ENCODE peak calls at places on chromosomes 3 and 15, in five cellular contexts. A is K562, D is HCT116, B is breast epithelium, W is stomach. I is an unnamed sample.

GRCh38 chr15:95215016-95215415 is 983.7 kb downstream of the MCTP2 start:
- DNase-seq in A (no peak), D (no peak), B (no peak), W (no peak), I (no peak)

GRCh38 chr3:25556504-25556903 is 108.2 kb downstream of the TOP2B start:
- DNase-seq in A (no peak), D (no peak), B (no peak), W (no peak), I (no peak)

GRCh38 chr15:68436680-68437079 is 4.7 kb upstream of the ITGA11 start:
- DNase-seq in A (no peak), D (no peak), B (no peak), W (no peak), I (no peak)

GRCh38 chr15:51738553-51738952 is 1.1 kb upstream of the LYSMD2 start:
- DNase-seq in A (no peak), D (no peak), B (no peak), W (no peak), I (no peak)

GRCh38 chr3:7400360-7400759 is 539.4 kb downstream of the GRM7 start:
- DNase-seq in A (no peak), D (no peak), B (no peak), W (no peak), I (no peak)

GRCh38 chr3:20049275-20049674 is 9.0 kb downstream of the KAT2B start:
- DNase-seq in A (no peak), D (no peak), B (no peak), W (no peak), I (no peak)

GRCh38 chr3:157130881-157131251 is 29.1 kb downstream of the CCNL1 start:
- DNase-seq in A (peak), D (no peak), B (no peak), W (no peak), I (no peak)

GRCh38 chr3:128280466-128281455 is 127.5 kb downstream of the EEFSEC start:
- DNase-seq in A (no peak), D (no peak), B (no peak), W (no peak), I (no peak)

GRCh38 chr3:50297896-50298725 is 1.1 kb downstream of the HYAL3 start:
- DNase-seq in A (peak), D (no peak), B (no peak), W (no peak), I (no peak)

GRCh38 chr3:3798641-3799113 is 554 bp upstream of the LRRN1 start:
- DNase-seq in A (no peak), D (no peak), B (peak), W (peak), I (peak)

GRCh38 chr3:186473166-186473565 is 71.0 kb downstream of the CRYGS start:
- DNase-seq in A (no peak), D (no peak), B (no peak), W (no peak), I (no peak)

GRCh38 chr15:39887832-39888231 is 32.2 kb downstream of the GPR176 start:
- DNase-seq in A (no peak), D (peak), B (no peak), W (peak), I (no peak)

GRCh38 chr3:71551286-71551919 is 32.1 kb downstream of the FOXP1 start:
- DNase-seq in A (no peak), D (no peak), B (no peak), W (no peak), I (no peak)

GRCh38 chr3:62374375-62374876 is 1.1 kb upstream of the FEZF2 start:
- DNase-seq in A (no peak), D (no peak), B (no peak), W (no peak), I (no peak)

GRCh38 chr15:90223441-90224165 is 10.1 kb downstream of the CIB1 start:
- DNase-seq in A (no peak), D (no peak), B (no peak), W (no peak), I (no peak)

GRCh38 chr15:47812436-47813109 is 95.3 kb downstream of the SEMA6D start:
- DNase-seq in A (no peak), D (no peak), B (no peak), W (no peak), I (no peak)

GRCh38 chr3:106247902-106248684 is 379.3 kb upstream of the CBLB start:
- DNase-seq in A (no peak), D (no peak), B (no peak), W (no peak), I (no peak)

GRCh38 chr15:36653851-36654250 is 74.4 kb downstream of the CDIN1 start:
- DNase-seq in A (no peak), D (no peak), B (no peak), W (no peak), I (no peak)

GRCh38 chr3:127687228-127687737 is 14.5 kb downstream of the ABTB1 start:
- DNase-seq in A (no peak), D (no peak), B (no peak), W (no peak), I (no peak)

GRCh38 chr15:66080791-66081475 is 172.6 kb downstream of the MEGF11 start:
- DNase-seq in A (peak), D (no peak), B (no peak), W (no peak), I (no peak)

GRCh38 chr15:51912528-51912927 is 59.0 kb downstream of the LEO1 start:
- DNase-seq in A (no peak), D (no peak), B (no peak), W (no peak), I (no peak)

GRCh38 chr15:81133782-81134461 is at the start of gene CFAP161:
- DNase-seq in A (no peak), D (peak), B (peak), W (peak), I (no peak)

GRCh38 chr15:95162967-95163531 is 931.7 kb downstream of the MCTP2 start:
- DNase-seq in A (no peak), D (no peak), B (no peak), W (no peak), I (no peak)

GRCh38 chr15:39801641-39802309 is 19.1 kb upstream of the FSIP1 start:
- DNase-seq in A (peak), D (peak), B (no peak), W (peak), I (no peak)

GRCh38 chr15:64855206-64856000 is 13.7 kb downstream of the PLEKHO2 start:
- DNase-seq in A (no peak), D (no peak), B (no peak), W (no peak), I (no peak)

GRCh38 chr3:178901204-178901603 is 170.4 kb downstream of the ZMAT3 start:
- DNase-seq in A (no peak), D (no peak), B (no peak), W (no peak), I (no peak)

GRCh38 chr15:56739964-56740640 is 6.8 kb upstream of the ZNF280D start:
- DNase-seq in A (peak), D (peak), B (no peak), W (no peak), I (no peak)

GRCh38 chr15:101439285-101439919 is 50.1 kb downstream of the PCSK6 start:
- DNase-seq in A (no peak), D (no peak), B (no peak), W (peak), I (no peak)

DNA sequence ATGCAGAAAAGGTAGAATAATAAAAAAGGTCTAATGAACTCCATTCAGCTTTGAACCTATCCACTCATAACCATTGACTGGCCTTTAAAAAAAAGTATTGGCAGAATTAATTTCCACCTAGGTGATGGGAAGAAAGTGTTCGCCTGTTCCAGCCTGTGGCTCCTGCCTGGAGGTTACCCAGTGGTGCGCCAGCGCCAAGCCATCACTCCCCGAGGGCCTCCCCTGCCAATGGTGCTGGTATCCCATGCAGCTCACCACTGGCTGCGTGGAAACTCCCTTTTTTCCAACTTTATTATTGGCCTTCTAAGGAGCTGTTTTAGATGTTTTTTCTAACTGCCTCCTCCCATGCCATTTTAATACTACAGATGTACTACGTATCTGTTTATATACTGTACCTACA is 29.4 kb downstream of the NIPA2 start:
- DNase-seq in A (no peak), D (no peak), B (no peak), W (no peak), I (no peak)
- TF ChIP-seq POLR2A in A (no peak), D (no peak), B (no peak), W (no peak), I (no peak)

GRCh38 chr15:42394131-42394530 is 34.8 kb downstream of the CAPN3 start:
- DNase-seq in A (no peak), D (no peak), B (no peak), W (peak), I (no peak)

GRCh38 chr15:42387603-42388002 is 28.3 kb downstream of the CAPN3 start:
- DNase-seq in A (no peak), D (no peak), B (no peak), W (no peak), I (no peak)

DNA sequence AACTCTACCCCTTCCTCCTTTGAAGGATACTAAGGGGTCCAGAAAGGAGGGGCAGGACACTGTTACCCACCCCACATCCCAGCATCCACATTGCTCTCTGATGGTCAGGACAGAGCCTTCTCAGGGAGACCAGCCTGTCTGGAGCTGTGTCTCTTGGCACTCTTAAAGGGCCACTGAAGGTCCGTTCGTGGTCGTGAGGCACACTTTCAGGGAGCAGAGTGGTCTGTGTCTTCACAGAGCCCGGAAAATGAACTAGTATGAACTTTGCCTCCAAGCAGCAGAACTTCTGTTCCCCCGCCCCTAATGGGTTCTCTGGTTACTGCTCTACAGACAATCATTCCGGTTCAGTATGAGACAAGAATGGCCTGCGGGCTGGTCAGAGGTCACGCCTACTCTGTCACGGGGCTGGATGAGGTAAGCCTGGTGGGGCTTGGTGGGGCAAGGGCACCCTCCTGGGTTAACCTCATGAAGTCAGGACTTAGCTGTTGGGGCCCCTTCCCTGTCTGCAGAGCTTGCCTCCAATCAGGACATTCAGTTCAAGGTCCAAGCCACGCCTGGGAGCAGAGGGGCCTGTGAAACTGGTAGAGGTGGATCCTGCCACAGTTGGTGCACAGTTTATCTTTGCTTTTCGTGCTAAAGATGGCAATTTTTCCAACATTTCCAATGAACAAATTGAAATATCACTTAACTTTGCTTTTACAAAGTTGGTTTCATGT is 33.2 kb downstream of the CAPN3 start:
- DNase-seq in A (no peak), D (no peak), B (no peak), W (peak), I (no peak)
- TF ChIP-seq POLR2A in A (no peak), D (no peak), B (no peak), W (no peak), I (no peak)

DNA sequence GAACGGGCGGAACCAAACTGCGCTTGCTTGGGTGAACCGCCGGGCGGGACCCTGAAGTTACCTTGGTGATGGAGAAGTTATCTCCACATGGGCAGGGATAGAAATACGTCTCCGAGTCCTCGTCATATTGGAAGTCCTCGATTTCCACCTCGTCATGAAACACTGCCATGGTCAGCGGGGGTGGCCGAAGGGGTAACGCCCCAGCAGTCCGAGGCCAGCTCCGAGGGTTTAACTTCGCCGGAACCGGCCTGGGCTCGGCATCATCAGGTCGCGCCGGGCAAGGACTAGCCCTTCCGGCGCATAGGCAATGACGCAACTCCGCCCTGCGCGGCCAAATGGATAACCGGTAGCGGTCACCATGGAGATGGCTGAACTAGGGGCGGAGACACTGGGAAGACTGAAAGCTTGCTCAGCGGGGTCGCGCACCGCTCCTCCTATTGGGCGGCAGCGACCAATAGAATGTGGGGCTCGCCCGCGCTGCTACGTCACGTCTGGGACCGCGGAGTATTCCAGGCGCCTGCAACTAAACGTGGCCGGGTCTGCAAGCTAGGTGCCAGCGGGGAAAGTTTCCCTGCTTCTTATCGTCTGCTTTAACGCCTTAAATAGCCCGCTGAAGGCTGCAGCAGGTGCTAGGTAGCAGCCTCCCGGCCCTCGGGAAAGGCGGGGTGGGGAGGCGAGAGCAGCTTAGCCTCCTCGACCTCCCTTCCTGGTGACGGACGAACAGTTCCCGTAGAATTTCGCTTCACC is at the start of the genes DPH3 and OXNAD1:
- DNase-seq in A (peak), D (peak), B (peak), W (peak), I (peak)
- TF ChIP-seq POLR2A in A (peak), D (peak), B (peak), W (peak), I (peak)

DNA sequence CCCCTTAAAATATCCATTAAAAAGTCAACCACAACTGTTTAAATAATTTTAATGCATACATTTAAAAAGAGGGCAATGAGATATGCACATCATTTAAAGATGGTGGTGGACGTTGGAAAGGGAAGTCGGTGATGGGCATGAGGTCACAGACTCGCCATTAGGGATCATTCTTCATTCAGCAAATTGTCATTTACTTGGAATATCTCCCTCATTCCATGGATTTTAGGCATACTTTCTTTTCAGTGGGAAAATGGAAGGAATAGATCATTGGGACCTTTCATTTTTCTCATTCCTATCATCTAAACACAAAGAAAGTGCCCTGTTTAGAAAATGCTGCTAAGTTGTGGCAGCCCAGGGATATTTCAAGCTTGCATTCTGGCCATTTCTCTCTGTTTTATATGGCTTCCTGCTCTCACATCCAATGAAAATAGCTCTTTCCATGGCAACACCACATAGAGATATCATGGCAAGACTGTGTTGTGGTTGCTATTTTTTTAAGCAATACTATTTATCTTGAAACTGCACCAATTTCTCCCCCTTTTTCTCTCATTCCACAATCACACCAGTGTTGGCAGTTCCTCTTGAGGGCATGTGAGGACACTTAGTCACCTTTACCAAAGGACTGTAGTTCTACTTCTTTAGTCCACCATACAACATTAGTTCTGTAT is 40.7 kb upstream of the LMCD1 start:
- DNase-seq in A (no peak), D (no peak), B (no peak), W (no peak), I (no peak)
- TF ChIP-seq POLR2A in A (no peak), D (no peak), B (no peak), W (no peak), I (no peak)

DNA sequence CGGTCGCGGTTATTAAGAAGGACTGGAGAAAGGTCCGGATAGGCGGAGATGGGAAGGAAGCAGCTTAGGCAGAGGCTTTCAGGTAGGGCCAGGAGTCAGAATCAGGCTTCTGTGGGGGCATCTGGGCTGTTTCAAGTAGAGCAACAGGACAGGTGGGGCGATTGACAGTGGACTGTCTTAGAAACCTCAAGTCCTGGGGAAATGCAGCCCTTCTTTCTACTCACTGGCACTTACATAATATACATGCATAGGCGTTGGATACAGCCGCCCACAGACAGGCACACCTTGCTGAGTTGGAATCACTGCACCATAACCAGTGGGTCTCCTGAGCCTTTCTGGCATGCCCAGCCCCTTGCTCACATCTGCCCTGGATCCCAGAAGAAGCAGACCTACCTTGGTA is 730 bp downstream of the MYD88 start:
- DNase-seq in A (no peak), D (no peak), B (no peak), W (peak), I (no peak)
- TF ChIP-seq POLR2A in A (no peak), D (no peak), B (no peak), W (no peak), I (no peak)